ENCODE peak calls at places on chromosomes 16 and 17, in five cellular contexts. G is H1, P is GM12878, J is HepG2, M is K562. T is an unnamed sample.

GRCh38 chr17:44170499-44171201 is at the start of gene ASB16:
- DNase-seq in G (no peak), P (no peak), J (no peak), M (no peak), T (peak)

GRCh38 chr16:71811261-71811803 is 2.7 kb upstream of the AP1G1 start:
- DNase-seq in G (no peak), P (no peak), J (no peak), M (no peak), T (no peak)

GRCh38 chr16:16996830-16997229 is 473.9 kb downstream of the XYLT1 start:
- DNase-seq in G (no peak), P (no peak), J (no peak), M (no peak), T (no peak)

GRCh38 chr17:41333098-41333497 is 17.5 kb downstream of the KRT33A start:
- DNase-seq in G (no peak), P (no peak), J (no peak), M (no peak), T (no peak)

GRCh38 chr17:12256380-12256995 is 235.8 kb downstream of the MAP2K4 start:
- DNase-seq in G (no peak), P (peak), J (peak), M (peak), T (peak)

GRCh38 chr16:720507-720989 is 398 bp upstream of the ANTKMT start:
- DNase-seq in G (no peak), P (no peak), J (no peak), M (peak), T (peak)

GRCh38 chr16:86577314-86577971 is 906 bp upstream of the FOXL1 start:
- DNase-seq in G (no peak), P (no peak), J (no peak), M (no peak), T (no peak)

GRCh38 chr17:42346473-42346872 is 41.8 kb downstream of the STAT3 start:
- DNase-seq in G (no peak), P (no peak), J (no peak), M (no peak), T (no peak)

GRCh38 chr17:10754109-10754508 is 24.3 kb upstream of the TMEM220 start:
- DNase-seq in G (no peak), P (no peak), J (peak), M (peak), T (peak)

GRCh38 chr16:81455006-81455405 is 10.4 kb downstream of the CMIP start:
- DNase-seq in G (no peak), P (no peak), J (no peak), M (no peak), T (no peak)

GRCh38 chr17:7515912-7516610 is 31.9 kb downstream of the POLR2A start:
- DNase-seq in G (no peak), P (no peak), J (peak), M (no peak), T (no peak)

GRCh38 chr17:230371-230770 is 48.9 kb upstream of the DOC2B start:
- DNase-seq in G (no peak), P (no peak), J (no peak), M (no peak), T (no peak)

GRCh38 chr17:29597361-29598172 is 4.6 kb downstream of the ANKRD13B start:
- DNase-seq in G (no peak), P (no peak), J (no peak), M (no peak), T (no peak)

GRCh38 chr16:48501516-48502377 is 108.2 kb downstream of the N4BP1 start:
- DNase-seq in G (no peak), P (no peak), J (no peak), M (peak), T (no peak)

GRCh38 chr17:11558681-11559234 is 39.5 kb upstream of the DNAH9 start:
- DNase-seq in G (no peak), P (no peak), J (no peak), M (no peak), T (no peak)

GRCh38 chr17:14396542-14396941 is 95.7 kb downstream of the HS3ST3B1 start:
- DNase-seq in G (no peak), P (no peak), J (no peak), M (no peak), T (no peak)
- TF ChIP-seq TAF1 in G (no peak), P (no peak), J (no peak), M (no peak), T (no peak)

DNA sequence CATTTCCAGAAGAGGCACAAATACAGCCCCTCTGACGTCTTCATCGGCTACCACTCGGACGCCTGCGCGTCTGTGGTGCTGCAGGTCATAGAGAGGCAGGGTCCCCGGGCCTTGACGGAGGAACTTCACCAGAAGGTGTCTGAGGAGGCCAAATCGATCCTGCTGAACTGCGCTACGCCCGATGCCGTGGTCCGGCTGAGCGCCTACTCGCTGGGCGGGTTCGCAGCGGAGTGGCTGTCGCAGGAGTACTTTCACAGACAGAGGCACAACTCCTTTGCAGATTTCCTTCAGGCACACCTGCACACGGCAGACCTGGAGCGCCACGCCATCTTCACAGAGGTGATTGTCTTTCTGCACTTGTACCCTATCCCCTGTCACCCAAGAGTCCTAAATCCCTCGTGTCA is 67.0 kb upstream of the ENDOV start:
- DNase-seq in G (no peak), P (no peak), J (no peak), M (no peak), T (no peak)
- H3K4me2 ChIP-seq in G (no peak), P (no peak), J (no peak), M (no peak), T (no peak)

GRCh38 chr16:51305337-51305736 is 154.3 kb upstream of the SALL1 start:
- DNase-seq in G (no peak), P (no peak), J (no peak), M (no peak), T (no peak)
- TF ChIP-seq TAF1 in G (no peak), P (no peak), J (no peak), M (no peak), T (no peak)

GRCh38 chr16:14368399-14368798 is 261.7 kb downstream of the PARN start:
- DNase-seq in G (no peak), P (no peak), J (no peak), M (no peak), T (no peak)

GRCh38 chr16:14372471-14372870 is 257.6 kb downstream of the PARN start:
- DNase-seq in G (no peak), P (no peak), J (no peak), M (no peak), T (no peak)

GRCh38 chr16:14369734-14370598 is 260.1 kb downstream of the PARN start:
- DNase-seq in G (no peak), P (no peak), J (no peak), M (no peak), T (no peak)

GRCh38 chr16:14371778-14372431 is 258.2 kb downstream of the PARN start:
- DNase-seq in G (no peak), P (no peak), J (no peak), M (peak), T (no peak)

GRCh38 chr16:14370736-14371234 is 259.3 kb downstream of the PARN start:
- DNase-seq in G (no peak), P (no peak), J (no peak), M (no peak), T (no peak)
- H3K4me2 ChIP-seq in G (no peak), P (no peak), J (no peak), M (no peak), T (no peak)

GRCh38 chr16:15031179-15031578 is 24.7 kb downstream of the NTAN1 start:
- DNase-seq in G (no peak), P (no peak), J (no peak), M (no peak), T (no peak)
- TF ChIP-seq TAF1 in G (no peak), P (no peak), J (no peak), M (no peak), T (no peak)

GRCh38 chr16:21723532-21723931 is 59.8 kb downstream of the OTOA start:
- DNase-seq in G (no peak), P (no peak), J (no peak), M (no peak), T (no peak)

GRCh38 chr16:21722771-21723460 is 59.1 kb downstream of the OTOA start:
- DNase-seq in G (no peak), P (no peak), J (no peak), M (no peak), T (no peak)

GRCh38 chr16:21717608-21718007 is 53.8 kb downstream of the OTOA start:
- DNase-seq in G (no peak), P (no peak), J (no peak), M (no peak), T (no peak)

DNA sequence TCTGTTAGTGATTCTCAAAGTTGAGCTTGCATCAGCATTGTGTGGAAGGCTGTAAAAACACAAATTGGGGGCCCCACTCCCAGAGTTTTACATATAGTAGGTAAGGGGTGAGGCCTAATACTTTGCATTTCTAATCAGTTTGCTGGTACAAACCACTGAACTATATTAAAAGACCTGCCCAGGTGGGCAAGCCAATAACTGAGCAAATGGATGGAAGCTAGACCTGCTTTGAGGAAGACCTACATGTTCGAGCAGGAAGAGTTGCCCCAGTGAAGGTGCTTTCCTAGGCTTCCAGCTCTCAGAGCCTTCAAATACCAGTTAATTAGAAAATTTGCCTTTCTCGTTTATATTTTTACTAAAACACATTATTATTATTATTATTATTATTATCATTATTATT is 56.8 kb downstream of the OTOA start:
- DNase-seq in G (no peak), P (no peak), J (no peak), M (no peak), T (no peak)
- H3K4me2 ChIP-seq in G (no peak), P (no peak), J (no peak), M (no peak), T (no peak)

GRCh38 chr17:57783338-57783742 is 38.2 kb upstream of the CCDC182 start:
- DNase-seq in G (peak), P (no peak), J (peak), M (peak), T (peak)

GRCh38 chr17:57781386-57782050 is 36.4 kb upstream of the CCDC182 start:
- DNase-seq in G (no peak), P (no peak), J (no peak), M (no peak), T (peak)

GRCh38 chr17:57782642-57783337 is 37.7 kb upstream of the CCDC182 start:
- DNase-seq in G (no peak), P (no peak), J (no peak), M (no peak), T (peak)

GRCh38 chr17:57784226-57784895 is 39.3 kb upstream of the CCDC182 start:
- DNase-seq in G (no peak), P (no peak), J (no peak), M (no peak), T (no peak)

DNA sequence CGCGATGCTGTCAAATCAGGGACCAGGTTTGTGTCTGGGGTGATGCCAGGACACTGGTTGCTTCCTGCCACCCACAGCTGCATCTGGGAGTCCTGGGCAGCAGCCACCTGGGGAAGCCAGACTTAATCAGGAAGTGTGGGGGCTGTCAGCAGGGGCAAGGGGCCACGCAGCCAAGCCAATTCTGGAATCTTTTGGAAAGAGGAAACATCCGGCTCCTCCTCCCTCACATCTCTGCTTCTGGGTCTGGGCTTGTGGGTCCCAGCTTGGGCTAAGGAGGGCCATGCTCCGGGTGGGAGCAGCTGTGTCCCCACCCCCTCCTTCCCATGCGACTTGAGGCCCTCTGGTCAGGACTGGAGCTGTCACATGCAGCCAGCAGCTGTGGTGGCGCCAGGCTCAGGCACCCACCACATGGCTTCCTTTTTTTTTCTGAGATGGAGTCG is 37.0 kb upstream of the CCDC182 start:
- DNase-seq in G (no peak), P (no peak), J (no peak), M (no peak), T (peak)
- TF ChIP-seq TAF1 in G (no peak), P (no peak), J (no peak), M (no peak), T (no peak)

T was measured in SK-N-SH.